ENCODE peak calls at places on chromosomes 7 and 10, in eight cellular contexts. R is activated CD8-positive, alpha-beta memory T cell treated with anti-CD3 and anti-CD28 coated beads for 24 hours; W is endothelial cell; M is heart left ventricle; H is fibroblast of lung; L is HEK293T; Q is naive B cell; A is NCI-H1417. T is an unnamed sample.
A peak's percentile ranks its signal among the peaks of the same experiment; 100 is the strongest.

GRCh38 chr10:95214369-95214768 is 20.3 kb downstream of the ACSM6 start:
- DNase-seq in R (no peak), W (no peak), M (no peak), H (peak; percentile 45), L (no peak), Q (no peak), A (peak; percentile 42), T (no peak)

GRCh38 chr7:110623436-110623835 is 467.5 kb upstream of the LRRN3 start:
- DNase-seq in R (no peak), W (no peak), M (no peak), H (no peak), L (no peak), Q (no peak), A (no peak), T (no peak)

GRCh38 chr10:86536294-86536861 is 14.8 kb upstream of the WAPL start:
- DNase-seq in R (peak; percentile 75), W (no peak), M (peak; percentile 28), H (no peak), L (no peak), Q (peak; percentile 24), A (no peak), T (no peak)

GRCh38 chr7:30459591-30460245 is 18.9 kb downstream of the NOD1 start:
- DNase-seq in R (no peak), W (no peak), M (peak; percentile 68), H (peak; percentile 96), L (no peak), Q (no peak), A (no peak), T (no peak)

GRCh38 chr10:93458821-93459257 is 23.3 kb downstream of the MYOF start:
- DNase-seq in R (no peak), W (no peak), M (peak; percentile 79), H (peak; percentile 100), L (no peak), Q (no peak), A (no peak), T (peak; percentile 44)

GRCh38 chr7:96497567-96497966 is 175.7 kb upstream of the SLC25A13 start:
- DNase-seq in R (no peak), W (no peak), M (no peak), H (no peak), L (no peak), Q (no peak), A (peak; percentile 51), T (no peak)

GRCh38 chr10:113091921-113092320 is 141.9 kb downstream of the TCF7L2 start:
- DNase-seq in R (no peak), W (no peak), M (no peak), H (no peak), L (no peak), Q (no peak), A (no peak), T (no peak)

GRCh38 chr7:40716052-40716451 is 581.2 kb downstream of the SUGCT start:
- DNase-seq in R (no peak), W (no peak), M (no peak), H (peak; percentile 51), L (no peak), Q (no peak), A (no peak), T (no peak)

GRCh38 chr10:11145498-11145855 is 127.8 kb downstream of the CELF2 start:
- DNase-seq in R (no peak), W (no peak), M (peak; percentile 56), H (no peak), L (no peak), Q (peak; percentile 54), A (no peak), T (peak; percentile 29)

GRCh38 chr7:52260046-52260665 is 775.3 kb upstream of the POM121L12 start:
- DNase-seq in R (no peak), W (peak; percentile 18), M (no peak), H (no peak), L (no peak), Q (no peak), A (peak; percentile 7), T (no peak)

GRCh38 chr10:120634629-120635028 is 177.6 kb downstream of the PLPP4 start:
- DNase-seq in R (no peak), W (no peak), M (no peak), H (no peak), L (peak; percentile 44), Q (no peak), A (no peak), T (no peak)

GRCh38 chr10:79487296-79488194 is 24.8 kb upstream of the EIF5AL1 start:
- DNase-seq in R (no peak), W (peak; percentile 76), M (peak; percentile 68), H (peak; percentile 69), L (peak; percentile 87), Q (peak; percentile 23), A (peak; percentile 45), T (peak; percentile 43)

GRCh38 chr7:148790850-148791249 is 92.1 kb downstream of the CUL1 start:
- DNase-seq in R (no peak), W (no peak), M (no peak), H (no peak), L (no peak), Q (no peak), A (no peak), T (no peak)

GRCh38 chr7:150983893-150984368 is 5.8 kb upstream of the KCNH2 start:
- DNase-seq in R (no peak), W (peak; percentile 55), M (no peak), H (peak; percentile 32), L (peak; percentile 68), Q (no peak), A (no peak), T (no peak)

GRCh38 chr10:15738237-15738928 is 18.7 kb upstream of the ITGA8 start:
- DNase-seq in R (no peak), W (no peak), M (no peak), H (no peak), L (no peak), Q (no peak), A (no peak), T (no peak)

GRCh38 chr10:100969175-100970075 is at the start of gene SEMA4G:
- DNase-seq in R (peak; percentile 81), W (peak; percentile 69), M (no peak), H (peak; percentile 15), L (peak; percentile 81), Q (peak; percentile 57), A (peak; percentile 63), T (peak; percentile 31)

GRCh38 chr7:16531682-16532081 is 5.1 kb downstream of the LRRC72 start:
- DNase-seq in R (no peak), W (no peak), M (no peak), H (peak; percentile 7), L (no peak), Q (no peak), A (no peak), T (no peak)

GRCh38 chr10:42932735-42933453 is 144.0 kb upstream of the RET start:
- DNase-seq in R (peak; percentile 86), W (peak; percentile 58), M (no peak), H (no peak), L (no peak), Q (no peak), A (peak; percentile 62), T (no peak)

GRCh38 chr7:148084138-148084537 is 506.4 kb upstream of the C7orf33 start:
- DNase-seq in R (no peak), W (peak; percentile 49), M (no peak), H (peak; percentile 5), L (peak; percentile 64), Q (peak; percentile 2), A (peak; percentile 93), T (no peak)

GRCh38 chr10:64846706-64847105 is 1325.5 kb downstream of the REEP3 start:
- DNase-seq in R (no peak), W (no peak), M (no peak), H (no peak), L (no peak), Q (no peak), A (no peak), T (no peak)

GRCh38 chr10:117441812-117442443 is 66.7 kb upstream of the PDZD8 start:
- DNase-seq in R (no peak), W (no peak), M (no peak), H (peak; percentile 92), L (no peak), Q (no peak), A (no peak), T (no peak)

GRCh38 chr7:118918556-118918955 is 694.1 kb downstream of the ANKRD7 start:
- DNase-seq in R (no peak), W (no peak), M (no peak), H (peak; percentile 6), L (no peak), Q (no peak), A (peak; percentile 76), T (no peak)

GRCh38 chr7:17307558-17307957 is 9.1 kb downstream of the AHR start:
- DNase-seq in R (no peak), W (no peak), M (no peak), H (no peak), L (no peak), Q (no peak), A (no peak), T (no peak)

GRCh38 chr7:35722054-35722849 is 27.3 kb upstream of the HERPUD2 start:
- DNase-seq in R (no peak), W (no peak), M (no peak), H (no peak), L (no peak), Q (no peak), A (no peak), T (no peak)

GRCh38 chr10:118543714-118544400 is 51.6 kb downstream of the PRLHR start:
- DNase-seq in R (peak; percentile 69), W (peak; percentile 74), M (no peak), H (peak; percentile 16), L (peak; percentile 79), Q (no peak), A (peak; percentile 74), T (peak; percentile 27)

GRCh38 chr7:8190121-8190895 is 71.7 kb downstream of the ICA1 start:
- DNase-seq in R (peak; percentile 72), W (peak; percentile 35), M (no peak), H (peak; percentile 53), L (peak; percentile 26), Q (peak; percentile 49), A (peak; percentile 84), T (no peak)

GRCh38 chr10:122181901-122182799 is 88.9 kb upstream of the BTBD16 start:
- DNase-seq in R (no peak), W (no peak), M (no peak), H (peak; percentile 40), L (no peak), Q (no peak), A (peak; percentile 81), T (no peak)

GRCh38 chr7:72336887-72337821 is 75.0 kb downstream of the CALN1 start:
- DNase-seq in R (no peak), W (peak; percentile 21), M (no peak), H (no peak), L (no peak), Q (no peak), A (no peak), T (no peak)

GRCh38 chr10:100829933-100830727 is 82.6 kb upstream of the SLF2 start:
- DNase-seq in R (no peak), W (no peak), M (no peak), H (no peak), L (no peak), Q (no peak), A (no peak), T (no peak)

GRCh38 chr7:27151341-27151944 is 940 bp downstream of the HOXA3 start:
- DNase-seq in R (peak; percentile 59), W (no peak), M (peak; percentile 15), H (no peak), L (no peak), Q (no peak), A (no peak), T (peak; percentile 12)

GRCh38 chr7:5479133-5479745 is 55.6 kb upstream of the TNRC18 start:
- DNase-seq in R (no peak), W (no peak), M (no peak), H (no peak), L (no peak), Q (no peak), A (no peak), T (no peak)

GRCh38 chr7:106178593-106179134 is 66.6 kb upstream of the SYPL1 start:
- DNase-seq in R (no peak), W (no peak), M (peak; percentile 41), H (peak; percentile 47), L (no peak), Q (no peak), A (peak; percentile 71), T (no peak)

T was measured in left ventricle myocardium inferior.